ENCODE peak calls at places on chromosomes 2 and 18, in eight cellular contexts. S, R, W, N, Z, K, Y and P are unnamed samples.
A peak's percentile ranks its signal among the peaks of the same experiment; 100 is the strongest.

GRCh38 chr2:104678181-104678580 is 175.7 kb upstream of the POU3F3 start:
- DNase-seq in S (no peak), R (no peak), W (no peak), N (no peak), Z (no peak), K (no peak), Y (no peak), P (no peak)

GRCh38 chr2:32977228-32977758 is 30.5 kb downstream of the LTBP1 start:
- DNase-seq in S (peak; percentile 49), R (no peak), W (no peak), N (peak; percentile 96), Z (peak; percentile 72), K (peak; percentile 95), Y (peak; percentile 42), P (peak; percentile 95)

GRCh38 chr2:183606022-183606717 is 481.9 kb downstream of the NUP35 start:
- DNase-seq in S (no peak), R (no peak), W (no peak), N (no peak), Z (no peak), K (peak; percentile 41), Y (no peak), P (no peak)

GRCh38 chr2:226683196-226683595 is 116.4 kb downstream of the IRS1 start:
- DNase-seq in S (no peak), R (no peak), W (no peak), N (no peak), Z (no peak), K (peak; percentile 20), Y (no peak), P (peak; percentile 97)

GRCh38 chr2:101677657-101678056 is 19.9 kb upstream of the MAP4K4 start:
- DNase-seq in S (no peak), R (no peak), W (no peak), N (no peak), Z (no peak), K (no peak), Y (no peak), P (no peak)

GRCh38 chr2:96683307-96683706 is 40.7 kb downstream of the FER1L5 start:
- DNase-seq in S (no peak), R (no peak), W (no peak), N (no peak), Z (no peak), K (no peak), Y (no peak), P (no peak)

GRCh38 chr2:63189026-63189425 is 138.4 kb downstream of the OTX1 start:
- DNase-seq in S (no peak), R (peak; percentile 63), W (peak; percentile 70), N (peak; percentile 8), Z (no peak), K (peak; percentile 68), Y (peak; percentile 35), P (peak; percentile 51)

GRCh38 chr18:50649821-50650220 is 89.9 kb downstream of the MAPK4 start:
- DNase-seq in S (peak; percentile 43), R (peak; percentile 82), W (no peak), N (peak; percentile 54), Z (peak; percentile 89), K (no peak), Y (peak; percentile 58), P (no peak)

GRCh38 chr2:20470211-20470610 is 23.3 kb downstream of the RHOB start:
- DNase-seq in S (no peak), R (no peak), W (no peak), N (no peak), Z (peak; percentile 16), K (no peak), Y (no peak), P (no peak)

GRCh38 chr2:4340536-4340935 is 637.2 kb downstream of the DCDC2C start:
- DNase-seq in S (no peak), R (no peak), W (no peak), N (no peak), Z (no peak), K (peak; percentile 48), Y (no peak), P (peak; percentile 72)

GRCh38 chr2:167489307-167489706 is 601.0 kb downstream of the XIRP2 start:
- DNase-seq in S (no peak), R (no peak), W (no peak), N (no peak), Z (no peak), K (no peak), Y (peak; percentile 13), P (no peak)

GRCh38 chr2:43400508-43400907 is 174.1 kb upstream of the ZFP36L2 start:
- DNase-seq in S (no peak), R (no peak), W (no peak), N (no peak), Z (no peak), K (no peak), Y (no peak), P (no peak)

GRCh38 chr18:40019797-40020392 is 1935.1 kb upstream of the PIK3C3 start:
- DNase-seq in S (no peak), R (no peak), W (no peak), N (no peak), Z (no peak), K (no peak), Y (peak; percentile 7), P (no peak)

GRCh38 chr2:239216614-239217273 is 184.1 kb downstream of the HDAC4 start:
- DNase-seq in S (no peak), R (no peak), W (no peak), N (no peak), Z (no peak), K (no peak), Y (no peak), P (no peak)

DNA sequence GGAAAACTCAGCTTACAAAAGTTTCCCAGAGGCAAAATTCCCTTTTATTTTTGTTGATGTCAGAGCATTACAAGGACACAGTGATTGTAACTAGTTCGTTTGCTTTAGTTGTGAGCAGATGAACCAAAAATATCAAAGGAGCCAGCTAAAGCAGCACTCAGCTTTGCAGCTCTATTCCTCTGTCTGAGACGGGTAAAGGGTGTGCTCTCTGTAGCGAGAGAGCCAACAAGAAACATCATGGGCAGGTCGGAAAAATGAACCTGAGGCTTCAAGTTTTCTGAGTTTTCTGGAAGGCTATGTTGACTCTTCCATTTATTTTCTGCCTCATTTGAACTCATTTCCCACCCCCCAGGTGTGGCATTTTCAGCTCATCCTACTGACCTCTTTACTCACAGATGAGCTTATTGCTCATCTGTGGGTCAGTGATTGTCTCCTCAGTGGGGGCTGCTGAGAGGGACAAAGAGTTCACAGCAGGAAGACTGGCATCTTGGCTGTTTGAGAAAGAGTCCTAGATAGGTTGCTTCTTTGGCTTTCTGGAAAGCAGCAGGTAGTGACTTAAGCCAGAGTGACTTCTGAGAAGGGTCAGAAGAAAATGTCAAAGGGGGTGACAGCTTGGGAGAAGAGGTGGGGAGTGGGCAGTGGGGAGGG is 66.6 kb upstream of the EPC2 start:
- DNase-seq in S (no peak), R (no peak), W (peak; percentile 74), N (no peak), Z (no peak), K (no peak), Y (no peak), P (no peak)
- H3K4me3 ChIP-seq in S (no peak overlapping the region), R (no peak overlapping the region), W (no peak overlapping the region), N (no peak overlapping the region), Z (no peak overlapping the region), K (no peak overlapping the region), Y (no peak overlapping the region), P (no peak overlapping the region)

GRCh38 chr2:60529111-60529510 is 24.3 kb downstream of the BCL11A start:
- DNase-seq in S (no peak), R (no peak), W (no peak), N (no peak), Z (no peak), K (no peak), Y (no peak), P (no peak)

GRCh38 chr2:60530228-60530627 is 23.2 kb downstream of the BCL11A start:
- DNase-seq in S (no peak), R (no peak), W (no peak), N (peak; percentile 75), Z (no peak), K (no peak), Y (peak; percentile 61), P (no peak)

GRCh38 chr2:60531638-60532216 is 21.7 kb downstream of the BCL11A start:
- DNase-seq in S (no peak), R (no peak), W (peak; percentile 72), N (peak; percentile 60), Z (no peak), K (no peak), Y (no peak), P (no peak)

GRCh38 chr2:60532421-60532820 is 21.0 kb downstream of the BCL11A start:
- DNase-seq in S (no peak), R (no peak), W (no peak), N (no peak), Z (no peak), K (no peak), Y (no peak), P (no peak)

GRCh38 chr2:60530660-60531276 is 22.7 kb downstream of the BCL11A start:
- DNase-seq in S (no peak), R (peak; percentile 49), W (no peak), N (peak; percentile 90), Z (no peak), K (peak; percentile 34), Y (peak; percentile 95), P (no peak)
- H3K27me3 ChIP-seq in S (peaks cover 4% of the 10 kb centered on the region), R (no peaks in the 10 kb centered on the region), W (no peaks in the 10 kb centered on the region), N (no peaks in the 10 kb centered on the region), Z (no peaks in the 10 kb centered on the region), K (no peaks in the 10 kb centered on the region), Y (no peaks in the 10 kb centered on the region), P (no peaks in the 10 kb centered on the region)

DNA sequence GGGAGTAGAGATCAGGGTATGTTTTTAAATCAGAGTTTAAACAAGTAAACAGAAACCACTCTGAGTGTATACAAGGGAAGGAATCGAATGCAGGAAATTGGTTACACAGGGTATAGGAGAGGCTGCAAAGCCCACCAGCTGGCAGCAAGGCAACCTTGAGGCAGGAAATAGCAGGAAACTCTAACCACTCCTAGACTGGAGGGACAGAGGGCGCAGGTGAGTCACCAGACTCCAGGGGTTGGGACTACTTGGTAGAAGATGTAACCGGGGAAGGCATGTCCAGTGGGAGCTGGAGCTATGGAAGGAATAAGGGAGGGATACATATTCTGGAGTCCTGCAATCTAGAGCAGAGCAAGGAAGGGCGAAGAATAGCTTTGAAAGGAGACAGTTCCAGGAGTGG is 152.3 kb downstream of the MEIS1 start:
- DNase-seq in S (no peak), R (no peak), W (peak; percentile 63), N (no peak), Z (no peak), K (peak; percentile 60), Y (peak; percentile 63), P (peak; percentile 44)
- TF ChIP-seq CTCF in S (no peak), R (no peak), W (peak; percentile 62), N (no peak), Z (no peak), K (peak; percentile 69), Y (peak; percentile 45), P (peak; percentile 45)

GRCh38 chr18:23451011-23451410 is 2.1 kb upstream of the RIOK3 start:
- DNase-seq in S (no peak), R (no peak), W (no peak), N (no peak), Z (no peak), K (no peak), Y (no peak), P (no peak)

GRCh38 chr18:23451491-23451890 is 1.6 kb upstream of the RIOK3 start:
- DNase-seq in S (no peak), R (no peak), W (no peak), N (no peak), Z (no peak), K (no peak), Y (no peak), P (no peak)

GRCh38 chr18:23453657-23454011 is 547 bp downstream of the RIOK3 start:
- DNase-seq in S (no peak), R (no peak), W (no peak), N (no peak), Z (no peak), K (peak; percentile 65), Y (peak; percentile 46), P (peak; percentile 96)

GRCh38 chr18:23452728-23453656 is at the start of gene RIOK3:
- DNase-seq in S (peak; percentile 99), R (peak; percentile 98), W (peak; percentile 98), N (peak; percentile 99), Z (peak; percentile 98), K (peak; percentile 97), Y (peak; percentile 98), P (peak; percentile 87)

GRCh38 chr18:23452347-23452727 is 750 bp upstream of the RIOK3 start:
- DNase-seq in S (no peak), R (no peak), W (no peak), N (no peak), Z (no peak), K (no peak), Y (no peak), P (no peak)
- H3K4me3 ChIP-seq in S (peak overlapping the region; percentile 84), R (peak overlapping the region; percentile 97), W (peak overlapping the region; percentile 90), N (no peak overlapping the region), Z (peak overlapping the region; percentile 86), K (peak overlapping the region; percentile 99), Y (peak overlapping the region; percentile 44), P (peak overlapping the region; percentile 73)